ENCODE peak calls at places on chromosomes 16 and 17, in nine cellular contexts. One of them, this sample, is unnamed.

GRCh38 chr17:51850206-51850605 is 308.3 kb downstream of the CA10 start:
- DNase-seq in AML-193: no peak
- DNase-seq in GM12865: peak
- DNase-seq in KBM-7: no peak
- DNase-seq in SK-N-SH: no peak
- DNase-seq in GM04503: no peak
- DNase-seq in stimulated activated CD8-positive, alpha-beta memory T cell treated with anti-CD3 and anti-CD28 coated beads, Interleukin-2, amount 100 ng/mL, for 1 hour: no peak
- DNase-seq in GM03348: no peak
- DNase-seq in NCI-H748 treated with DMSO at 0.1 percent for 48 hours: no peak
- DNase-seq in this sample: no peak

GRCh38 chr16:86789621-86790051 is 211.3 kb downstream of the FOXL1 start:
- DNase-seq in AML-193: no peak
- DNase-seq in GM04503: peak
- DNase-seq in GM12865: no peak
- DNase-seq in stimulated activated CD8-positive, alpha-beta memory T cell treated with anti-CD3 and anti-CD28 coated beads, Interleukin-2, amount 100 ng/mL, for 1 hour: no peak
- DNase-seq in NCI-H748 treated with DMSO at 0.1 percent for 48 hours: no peak
- DNase-seq in SK-N-SH: no peak
- DNase-seq in GM03348: no peak
- DNase-seq in KBM-7: no peak
- DNase-seq in this sample: no peak

GRCh38 chr16:72722552-72722951 is 325.4 kb downstream of the ZFHX3 start:
- DNase-seq in NCI-H748 treated with DMSO at 0.1 percent for 48 hours: peak
- DNase-seq in SK-N-SH: no peak
- DNase-seq in AML-193: no peak
- DNase-seq in stimulated activated CD8-positive, alpha-beta memory T cell treated with anti-CD3 and anti-CD28 coated beads, Interleukin-2, amount 100 ng/mL, for 1 hour: no peak
- DNase-seq in GM04503: no peak
- DNase-seq in KBM-7: no peak
- DNase-seq in GM03348: no peak
- DNase-seq in GM12865: no peak
- DNase-seq in this sample: no peak

GRCh38 chr17:35855965-35856364 is 12.7 kb downstream of the HEATR9 start:
- DNase-seq in GM04503: no peak
- DNase-seq in SK-N-SH: no peak
- DNase-seq in KBM-7: no peak
- DNase-seq in NCI-H748 treated with DMSO at 0.1 percent for 48 hours: no peak
- DNase-seq in GM12865: no peak
- DNase-seq in stimulated activated CD8-positive, alpha-beta memory T cell treated with anti-CD3 and anti-CD28 coated beads, Interleukin-2, amount 100 ng/mL, for 1 hour: no peak
- DNase-seq in GM03348: no peak
- DNase-seq in AML-193: no peak
- DNase-seq in this sample: no peak

GRCh38 chr16:66988197-66988788 is at the start of gene CES4A:
- DNase-seq in SK-N-SH: no peak
- DNase-seq in NCI-H748 treated with DMSO at 0.1 percent for 48 hours: no peak
- DNase-seq in KBM-7: no peak
- DNase-seq in stimulated activated CD8-positive, alpha-beta memory T cell treated with anti-CD3 and anti-CD28 coated beads, Interleukin-2, amount 100 ng/mL, for 1 hour: no peak
- DNase-seq in GM04503: no peak
- DNase-seq in AML-193: no peak
- DNase-seq in GM03348: no peak
- DNase-seq in GM12865: peak
- DNase-seq in this sample: no peak

GRCh38 chr17:63950940-63951907 is 19.1 kb upstream of the CD79B start:
- DNase-seq in SK-N-SH: no peak
- DNase-seq in GM03348: no peak
- DNase-seq in AML-193: no peak
- DNase-seq in NCI-H748 treated with DMSO at 0.1 percent for 48 hours: no peak
- DNase-seq in stimulated activated CD8-positive, alpha-beta memory T cell treated with anti-CD3 and anti-CD28 coated beads, Interleukin-2, amount 100 ng/mL, for 1 hour: no peak
- DNase-seq in GM04503: no peak
- DNase-seq in KBM-7: no peak
- DNase-seq in GM12865: peak
- DNase-seq in this sample: peak

GRCh38 chr16:46801428-46802049 is 29.4 kb downstream of the C16orf87 start:
- DNase-seq in GM04503: no peak
- DNase-seq in KBM-7: peak
- DNase-seq in NCI-H748 treated with DMSO at 0.1 percent for 48 hours: peak
- DNase-seq in AML-193: peak
- DNase-seq in stimulated activated CD8-positive, alpha-beta memory T cell treated with anti-CD3 and anti-CD28 coated beads, Interleukin-2, amount 100 ng/mL, for 1 hour: no peak
- DNase-seq in GM03348: peak
- DNase-seq in GM12865: no peak
- DNase-seq in SK-N-SH: peak
- DNase-seq in this sample: no peak

GRCh38 chr16:88681709-88682451 is 4.4 kb downstream of the SNAI3 start:
- DNase-seq in KBM-7: peak
- DNase-seq in GM12865: peak
- DNase-seq in AML-193: peak
- DNase-seq in stimulated activated CD8-positive, alpha-beta memory T cell treated with anti-CD3 and anti-CD28 coated beads, Interleukin-2, amount 100 ng/mL, for 1 hour: no peak
- DNase-seq in GM03348: no peak
- DNase-seq in SK-N-SH: peak
- DNase-seq in GM04503: no peak
- DNase-seq in NCI-H748 treated with DMSO at 0.1 percent for 48 hours: no peak
- DNase-seq in this sample: no peak

GRCh38 chr16:82808036-82808435 is 181.3 kb downstream of the CDH13 start:
- DNase-seq in stimulated activated CD8-positive, alpha-beta memory T cell treated with anti-CD3 and anti-CD28 coated beads, Interleukin-2, amount 100 ng/mL, for 1 hour: no peak
- DNase-seq in AML-193: no peak
- DNase-seq in KBM-7: no peak
- DNase-seq in GM12865: no peak
- DNase-seq in NCI-H748 treated with DMSO at 0.1 percent for 48 hours: no peak
- DNase-seq in GM04503: no peak
- DNase-seq in GM03348: no peak
- DNase-seq in SK-N-SH: no peak
- DNase-seq in this sample: no peak

GRCh38 chr17:43367588-43368242 is 31.1 kb upstream of the ARL4D start:
- DNase-seq in NCI-H748 treated with DMSO at 0.1 percent for 48 hours: peak
- DNase-seq in GM04503: peak
- DNase-seq in stimulated activated CD8-positive, alpha-beta memory T cell treated with anti-CD3 and anti-CD28 coated beads, Interleukin-2, amount 100 ng/mL, for 1 hour: no peak
- DNase-seq in GM03348: peak
- DNase-seq in AML-193: peak
- DNase-seq in KBM-7: peak
- DNase-seq in SK-N-SH: peak
- DNase-seq in GM12865: peak
- DNase-seq in this sample: peak

GRCh38 chr16:17557480-17557879 is 86.7 kb upstream of the XYLT1 start:
- DNase-seq in NCI-H748 treated with DMSO at 0.1 percent for 48 hours: no peak
- DNase-seq in SK-N-SH: no peak
- DNase-seq in GM12865: no peak
- DNase-seq in GM04503: no peak
- DNase-seq in stimulated activated CD8-positive, alpha-beta memory T cell treated with anti-CD3 and anti-CD28 coated beads, Interleukin-2, amount 100 ng/mL, for 1 hour: no peak
- DNase-seq in AML-193: no peak
- DNase-seq in KBM-7: no peak
- DNase-seq in GM03348: no peak
- DNase-seq in this sample: no peak

GRCh38 chr16:48157794-48158193 is 2.0 kb upstream of the ABCC12 start:
- DNase-seq in GM12865: no peak
- DNase-seq in GM04503: no peak
- DNase-seq in KBM-7: no peak
- DNase-seq in GM03348: no peak
- DNase-seq in NCI-H748 treated with DMSO at 0.1 percent for 48 hours: no peak
- DNase-seq in stimulated activated CD8-positive, alpha-beta memory T cell treated with anti-CD3 and anti-CD28 coated beads, Interleukin-2, amount 100 ng/mL, for 1 hour: no peak
- DNase-seq in SK-N-SH: no peak
- DNase-seq in AML-193: no peak
- DNase-seq in this sample: no peak

GRCh38 chr17:64780096-64781012 is 118.2 kb upstream of the SMURF2 start:
- DNase-seq in GM04503: no peak
- DNase-seq in NCI-H748 treated with DMSO at 0.1 percent for 48 hours: peak
- DNase-seq in stimulated activated CD8-positive, alpha-beta memory T cell treated with anti-CD3 and anti-CD28 coated beads, Interleukin-2, amount 100 ng/mL, for 1 hour: peak
- DNase-seq in KBM-7: no peak
- DNase-seq in GM12865: peak
- DNase-seq in GM03348: peak
- DNase-seq in AML-193: peak
- DNase-seq in SK-N-SH: peak
- DNase-seq in this sample: peak

GRCh38 chr17:9902116-9902515 is 3.0 kb downstream of the RCVRN start:
- DNase-seq in SK-N-SH: no peak
- DNase-seq in NCI-H748 treated with DMSO at 0.1 percent for 48 hours: no peak
- DNase-seq in AML-193: no peak
- DNase-seq in stimulated activated CD8-positive, alpha-beta memory T cell treated with anti-CD3 and anti-CD28 coated beads, Interleukin-2, amount 100 ng/mL, for 1 hour: no peak
- DNase-seq in KBM-7: no peak
- DNase-seq in GM12865: no peak
- DNase-seq in GM03348: no peak
- DNase-seq in GM04503: no peak
- DNase-seq in this sample: no peak

GRCh38 chr17:66420961-66421371 is 118.6 kb downstream of the PRKCA start:
- DNase-seq in GM04503: peak
- DNase-seq in NCI-H748 treated with DMSO at 0.1 percent for 48 hours: no peak
- DNase-seq in GM03348: peak
- DNase-seq in KBM-7: no peak
- DNase-seq in AML-193: peak
- DNase-seq in stimulated activated CD8-positive, alpha-beta memory T cell treated with anti-CD3 and anti-CD28 coated beads, Interleukin-2, amount 100 ng/mL, for 1 hour: no peak
- DNase-seq in SK-N-SH: no peak
- DNase-seq in GM12865: peak
- DNase-seq in this sample: peak

GRCh38 chr17:78258323-78259229 is 27.1 kb downstream of the TMEM235 start:
- DNase-seq in AML-193: peak
- DNase-seq in GM12865: peak
- DNase-seq in NCI-H748 treated with DMSO at 0.1 percent for 48 hours: no peak
- DNase-seq in GM04503: no peak
- DNase-seq in stimulated activated CD8-positive, alpha-beta memory T cell treated with anti-CD3 and anti-CD28 coated beads, Interleukin-2, amount 100 ng/mL, for 1 hour: peak
- DNase-seq in KBM-7: peak
- DNase-seq in GM03348: no peak
- DNase-seq in SK-N-SH: peak
- DNase-seq in this sample: no peak

GRCh38 chr16:11570796-11571195 is 15.9 kb downstream of the LITAF start:
- DNase-seq in NCI-H748 treated with DMSO at 0.1 percent for 48 hours: no peak
- DNase-seq in KBM-7: no peak
- DNase-seq in GM03348: no peak
- DNase-seq in AML-193: no peak
- DNase-seq in GM12865: no peak
- DNase-seq in stimulated activated CD8-positive, alpha-beta memory T cell treated with anti-CD3 and anti-CD28 coated beads, Interleukin-2, amount 100 ng/mL, for 1 hour: no peak
- DNase-seq in GM04503: no peak
- DNase-seq in SK-N-SH: no peak
- DNase-seq in this sample: no peak

GRCh38 chr16:86740817-86741799 is 162.8 kb downstream of the FOXL1 start:
- DNase-seq in GM04503: no peak
- DNase-seq in SK-N-SH: no peak
- DNase-seq in GM12865: no peak
- DNase-seq in KBM-7: peak
- DNase-seq in AML-193: no peak
- DNase-seq in NCI-H748 treated with DMSO at 0.1 percent for 48 hours: no peak
- DNase-seq in GM03348: peak
- DNase-seq in stimulated activated CD8-positive, alpha-beta memory T cell treated with anti-CD3 and anti-CD28 coated beads, Interleukin-2, amount 100 ng/mL, for 1 hour: no peak
- DNase-seq in this sample: peak

GRCh38 chr17:34858941-34859562 is 102.2 kb downstream of the CCT6B start:
- DNase-seq in NCI-H748 treated with DMSO at 0.1 percent for 48 hours: no peak
- DNase-seq in GM03348: no peak
- DNase-seq in SK-N-SH: no peak
- DNase-seq in stimulated activated CD8-positive, alpha-beta memory T cell treated with anti-CD3 and anti-CD28 coated beads, Interleukin-2, amount 100 ng/mL, for 1 hour: no peak
- DNase-seq in AML-193: no peak
- DNase-seq in KBM-7: peak
- DNase-seq in GM04503: no peak
- DNase-seq in GM12865: no peak
- DNase-seq in this sample: no peak

GRCh38 chr16:24689128-24689527 is 40.3 kb upstream of the TNRC6A start:
- DNase-seq in GM04503: peak
- DNase-seq in stimulated activated CD8-positive, alpha-beta memory T cell treated with anti-CD3 and anti-CD28 coated beads, Interleukin-2, amount 100 ng/mL, for 1 hour: no peak
- DNase-seq in SK-N-SH: peak
- DNase-seq in AML-193: no peak
- DNase-seq in GM03348: peak
- DNase-seq in GM12865: peak
- DNase-seq in NCI-H748 treated with DMSO at 0.1 percent for 48 hours: no peak
- DNase-seq in KBM-7: peak
- DNase-seq in this sample: peak

GRCh38 chr17:43920500-43921095 is 13.3 kb upstream of the MPP2 start:
- DNase-seq in KBM-7: no peak
- DNase-seq in SK-N-SH: no peak
- DNase-seq in NCI-H748 treated with DMSO at 0.1 percent for 48 hours: no peak
- DNase-seq in GM12865: no peak
- DNase-seq in stimulated activated CD8-positive, alpha-beta memory T cell treated with anti-CD3 and anti-CD28 coated beads, Interleukin-2, amount 100 ng/mL, for 1 hour: no peak
- DNase-seq in GM03348: no peak
- DNase-seq in GM04503: no peak
- DNase-seq in AML-193: no peak
- DNase-seq in this sample: no peak

GRCh38 chr17:81957691-81958432 is 3.1 kb downstream of the NOTUM start:
- DNase-seq in AML-193: no peak
- DNase-seq in GM12865: no peak
- DNase-seq in stimulated activated CD8-positive, alpha-beta memory T cell treated with anti-CD3 and anti-CD28 coated beads, Interleukin-2, amount 100 ng/mL, for 1 hour: no peak
- DNase-seq in GM03348: no peak
- DNase-seq in KBM-7: no peak
- DNase-seq in SK-N-SH: no peak
- DNase-seq in GM04503: no peak
- DNase-seq in NCI-H748 treated with DMSO at 0.1 percent for 48 hours: no peak
- DNase-seq in this sample: no peak

GRCh38 chr17:19262650-19263620 is 25.8 kb downstream of the EPN2 start:
- DNase-seq in GM04503: no peak
- DNase-seq in GM12865: no peak
- DNase-seq in NCI-H748 treated with DMSO at 0.1 percent for 48 hours: no peak
- DNase-seq in stimulated activated CD8-positive, alpha-beta memory T cell treated with anti-CD3 and anti-CD28 coated beads, Interleukin-2, amount 100 ng/mL, for 1 hour: no peak
- DNase-seq in AML-193: no peak
- DNase-seq in KBM-7: no peak
- DNase-seq in GM03348: no peak
- DNase-seq in SK-N-SH: no peak
- DNase-seq in this sample: no peak

GRCh38 chr16:50593410-50594139 is 45.4 kb downstream of the NKD1 start:
- DNase-seq in AML-193: no peak
- DNase-seq in SK-N-SH: peak
- DNase-seq in GM12865: no peak
- DNase-seq in stimulated activated CD8-positive, alpha-beta memory T cell treated with anti-CD3 and anti-CD28 coated beads, Interleukin-2, amount 100 ng/mL, for 1 hour: no peak
- DNase-seq in KBM-7: peak
- DNase-seq in NCI-H748 treated with DMSO at 0.1 percent for 48 hours: no peak
- DNase-seq in GM03348: no peak
- DNase-seq in GM04503: no peak
- DNase-seq in this sample: no peak

GRCh38 chr17:17326275-17326875 is 23.2 kb downstream of the NT5M start:
- DNase-seq in GM03348: no peak
- DNase-seq in GM04503: no peak
- DNase-seq in GM12865: no peak
- DNase-seq in NCI-H748 treated with DMSO at 0.1 percent for 48 hours: no peak
- DNase-seq in KBM-7: no peak
- DNase-seq in SK-N-SH: no peak
- DNase-seq in AML-193: no peak
- DNase-seq in stimulated activated CD8-positive, alpha-beta memory T cell treated with anti-CD3 and anti-CD28 coated beads, Interleukin-2, amount 100 ng/mL, for 1 hour: no peak
- DNase-seq in this sample: no peak

GRCh38 chr17:46092996-46093395 is 93.9 kb downstream of the STH start:
- DNase-seq in stimulated activated CD8-positive, alpha-beta memory T cell treated with anti-CD3 and anti-CD28 coated beads, Interleukin-2, amount 100 ng/mL, for 1 hour: no peak
- DNase-seq in GM03348: no peak
- DNase-seq in GM04503: no peak
- DNase-seq in AML-193: no peak
- DNase-seq in SK-N-SH: no peak
- DNase-seq in NCI-H748 treated with DMSO at 0.1 percent for 48 hours: no peak
- DNase-seq in KBM-7: no peak
- DNase-seq in GM12865: no peak
- DNase-seq in this sample: no peak

GRCh38 chr17:17669851-17670232 is 11.4 kb upstream of the RAI1 start:
- DNase-seq in stimulated activated CD8-positive, alpha-beta memory T cell treated with anti-CD3 and anti-CD28 coated beads, Interleukin-2, amount 100 ng/mL, for 1 hour: no peak
- DNase-seq in GM04503: no peak
- DNase-seq in NCI-H748 treated with DMSO at 0.1 percent for 48 hours: no peak
- DNase-seq in SK-N-SH: no peak
- DNase-seq in GM03348: no peak
- DNase-seq in AML-193: no peak
- DNase-seq in KBM-7: no peak
- DNase-seq in GM12865: no peak
- DNase-seq in this sample: no peak

GRCh38 chr16:63575031-63575430 is 1538.8 kb upstream of the CDH8 start:
- DNase-seq in GM03348: no peak
- DNase-seq in KBM-7: no peak
- DNase-seq in SK-N-SH: no peak
- DNase-seq in NCI-H748 treated with DMSO at 0.1 percent for 48 hours: no peak
- DNase-seq in stimulated activated CD8-positive, alpha-beta memory T cell treated with anti-CD3 and anti-CD28 coated beads, Interleukin-2, amount 100 ng/mL, for 1 hour: no peak
- DNase-seq in GM12865: no peak
- DNase-seq in GM04503: no peak
- DNase-seq in AML-193: no peak
- DNase-seq in this sample: no peak

GRCh38 chr17:77872199-77872598 is 86.3 kb upstream of the TNRC6C start:
- DNase-seq in GM12865: no peak
- DNase-seq in SK-N-SH: no peak
- DNase-seq in NCI-H748 treated with DMSO at 0.1 percent for 48 hours: no peak
- DNase-seq in GM04503: no peak
- DNase-seq in AML-193: no peak
- DNase-seq in KBM-7: no peak
- DNase-seq in GM03348: no peak
- DNase-seq in stimulated activated CD8-positive, alpha-beta memory T cell treated with anti-CD3 and anti-CD28 coated beads, Interleukin-2, amount 100 ng/mL, for 1 hour: no peak
- DNase-seq in this sample: no peak

GRCh38 chr17:73291260-73291801 is 20.5 kb downstream of the CDC42EP4 start:
- DNase-seq in NCI-H748 treated with DMSO at 0.1 percent for 48 hours: no peak
- DNase-seq in KBM-7: peak
- DNase-seq in GM03348: peak
- DNase-seq in SK-N-SH: no peak
- DNase-seq in stimulated activated CD8-positive, alpha-beta memory T cell treated with anti-CD3 and anti-CD28 coated beads, Interleukin-2, amount 100 ng/mL, for 1 hour: no peak
- DNase-seq in AML-193: peak
- DNase-seq in GM12865: peak
- DNase-seq in GM04503: peak
- DNase-seq in this sample: no peak

GRCh38 chr16:85005278-85006069 is 5.9 kb downstream of the ZDHHC7 start:
- DNase-seq in AML-193: no peak
- DNase-seq in GM04503: peak
- DNase-seq in NCI-H748 treated with DMSO at 0.1 percent for 48 hours: no peak
- DNase-seq in SK-N-SH: no peak
- DNase-seq in GM12865: no peak
- DNase-seq in KBM-7: no peak
- DNase-seq in stimulated activated CD8-positive, alpha-beta memory T cell treated with anti-CD3 and anti-CD28 coated beads, Interleukin-2, amount 100 ng/mL, for 1 hour: no peak
- DNase-seq in GM03348: peak
- DNase-seq in this sample: no peak